ENCODE peak calls at places on chromosomes 4 and X, in four cellular contexts. Z, B, L and V are unnamed samples.

GRCh38 chr4:39083164-39083563 is 21.1 kb downstream of the KLHL5 start:
- DNase-seq in Z (no peak), B (no peak), L (peak), V (no peak)

GRCh38 chr4:1297023-1297395 is 7.3 kb downstream of the MAEA start:
- DNase-seq in Z (no peak), B (no peak), L (no peak), V (no peak)

GRCh38 chr4:72525938-72526337 is 43.1 kb downstream of the ADAMTS3 start:
- DNase-seq in Z (no peak), B (no peak), L (peak), V (no peak)

GRCh38 chrX:19875051-19875432 is 12.4 kb downstream of the SH3KBP1 start:
- DNase-seq in Z (no peak), B (no peak), L (no peak), V (no peak)

GRCh38 chr4:31929676-31930075 is 1209.5 kb downstream of the PCDH7 start:
- DNase-seq in Z (no peak), B (no peak), L (no peak), V (no peak)

GRCh38 chr4:6538586-6538985 is 36.4 kb upstream of the MAN2B2 start:
- DNase-seq in Z (no peak), B (peak), L (no peak), V (peak)

GRCh38 chr4:3402409-3403103 is 39.2 kb upstream of the HGFAC start:
- DNase-seq in Z (no peak), B (no peak), L (no peak), V (no peak)

GRCh38 chrX:116198810-116199209 is 28.3 kb downstream of the AGTR2 start:
- DNase-seq in Z (no peak), B (no peak), L (peak), V (no peak)

GRCh38 chr4:154490589-154491340 is 834 bp downstream of the DCHS2 start:
- DNase-seq in Z (no peak), B (no peak), L (no peak), V (no peak)

GRCh38 chr4:38670939-38671593 is 7.1 kb downstream of the KLF3 start:
- DNase-seq in Z (peak), B (no peak), L (no peak), V (no peak)

GRCh38 chr4:81648576-81649272 is 177.0 kb upstream of the RASGEF1B start:
- DNase-seq in Z (no peak), B (peak), L (peak), V (peak)

GRCh38 chr4:163448541-163449203 is 24.9 kb downstream of the TKTL2 start:
- DNase-seq in Z (no peak), B (no peak), L (peak), V (no peak)

GRCh38 chr4:20723019-20723418 is 22.8 kb downstream of the PACRGL start:
- DNase-seq in Z (no peak), B (no peak), L (peak), V (no peak)

GRCh38 chr4:6916587-6917444 is 7.2 kb downstream of the TBC1D14 start:
- DNase-seq in Z (peak), B (no peak), L (peak), V (no peak)